ENCODE peak calls at places on chromosome 22, in five cellular contexts. G is endothelial cell of umbilical vein, C is A549, K is body of pancreas, P is uterus. R is an unnamed sample.

GRCh38 chr22:43262990-43263644 is 76.2 kb upstream of the TTLL12 start:
- DNase-seq in G (no peak), C (no peak), K (peak), P (no peak), R (no peak)

GRCh38 chr22:24321999-24322398 is 51.4 kb downstream of the SPECC1L start:
- DNase-seq in G (no peak), C (no peak), K (no peak), P (no peak), R (no peak)

GRCh38 chr22:49789289-49790141 is 38.2 kb downstream of the BRD1 start:
- DNase-seq in G (no peak), C (no peak), K (no peak), P (peak), R (no peak)

GRCh38 chr22:50184004-50184461 is 1.7 kb upstream of the TRABD start:
- DNase-seq in G (no peak), C (peak), K (peak), P (peak), R (no peak)

GRCh38 chr22:20128902-20129746 is 2.5 kb upstream of the ZDHHC8 start:
- DNase-seq in G (peak), C (peak), K (peak), P (no peak), R (no peak)

GRCh38 chr22:26287382-26288228 is 118.3 kb downstream of the SEZ6L start:
- DNase-seq in G (no peak), C (no peak), K (no peak), P (no peak), R (no peak)

GRCh38 chr22:39808087-39808486 is 85.5 kb downstream of the ENTHD1 start:
- DNase-seq in G (peak), C (peak), K (no peak), P (no peak), R (no peak)

GRCh38 chr22:39183991-39184585 is 31.6 kb upstream of the CBX7 start:
- DNase-seq in G (peak), C (peak), K (peak), P (no peak), R (peak)

GRCh38 chr22:39646614-39647210 is 76.2 kb downstream of the CACNA1I start:
- DNase-seq in G (no peak), C (no peak), K (no peak), P (no peak), R (no peak)

GRCh38 chr22:40826984-40827741 is 8.0 kb upstream of the SLC25A17 start:
- DNase-seq in G (no peak), C (no peak), K (no peak), P (no peak), R (no peak)

GRCh38 chr22:42461511-42461910 is 29.3 kb upstream of the NFAM1 start:
- DNase-seq in G (no peak), C (no peak), K (no peak), P (no peak), R (no peak)

GRCh38 chr22:36775589-36775965 is 342 bp downstream of the IFT27 start:
- DNase-seq in G (peak), C (no peak), K (peak), P (peak), R (no peak)

GRCh38 chr22:47433627-47434026 is 671.2 kb downstream of the TBC1D22A start:
- DNase-seq in G (no peak), C (no peak), K (no peak), P (no peak), R (peak)

GRCh38 chr22:32904044-32904443 is 102.5 kb downstream of the TIMP3 start:
- DNase-seq in G (no peak), C (peak), K (no peak), P (peak), R (no peak)

GRCh38 chr22:50439314-50440250 is 35.3 kb downstream of the SBF1 start:
- DNase-seq in G (no peak), C (no peak), K (peak), P (no peak), R (no peak)

GRCh38 chr22:29208502-29208862 is 2.8 kb downstream of the EMID1 start:
- DNase-seq in G (no peak), C (no peak), K (no peak), P (no peak), R (no peak)

GRCh38 chr22:17712441-17712840 is 61.8 kb downstream of the BID start:
- DNase-seq in G (peak), C (no peak), K (no peak), P (no peak), R (no peak)

GRCh38 chr22:41917906-41918791 is 3.3 kb upstream of the SHISA8 start:
- DNase-seq in G (peak), C (peak), K (peak), P (no peak), R (no peak)

GRCh38 chr22:40261783-40262182 is 84.1 kb downstream of the TNRC6B start:
- DNase-seq in G (no peak), C (no peak), K (no peak), P (no peak), R (no peak)

GRCh38 chr22:28943501-28943879 is 60.1 kb downstream of the ZNRF3 start:
- DNase-seq in G (no peak), C (no peak), K (no peak), P (no peak), R (no peak)

GRCh38 chr22:43101306-43101705 is 9.2 kb upstream of the BIK start:
- DNase-seq in G (peak), C (no peak), K (no peak), P (no peak), R (no peak)

GRCh38 chr22:20244744-20245576 is 23.2 kb downstream of the RTN4R start:
- DNase-seq in G (no peak), C (no peak), K (no peak), P (no peak), R (no peak)

GRCh38 chr22:38831166-38831945 is 12.5 kb downstream of the NPTXR start:
- DNase-seq in G (no peak), C (peak), K (no peak), P (no peak), R (no peak)

GRCh38 chr22:26460202-26460601 is 23.4 kb downstream of the HPS4 start:
- DNase-seq in G (no peak), C (no peak), K (no peak), P (no peak), R (no peak)

GRCh38 chr22:43533131-43533530 is 121.3 kb downstream of the MPPED1 start:
- DNase-seq in G (no peak), C (no peak), K (no peak), P (no peak), R (no peak)

GRCh38 chr22:43996170-43996980 is 27.7 kb upstream of the PARVB start:
- DNase-seq in G (peak), C (no peak), K (peak), P (no peak), R (no peak)

GRCh38 chr22:33126881-33127280 is 68.7 kb upstream of the SYN3 start:
- DNase-seq in G (no peak), C (peak), K (no peak), P (no peak), R (no peak)

GRCh38 chr22:50007057-50007511 is 5.5 kb downstream of the IL17REL start:
- DNase-seq in G (no peak), C (no peak), K (no peak), P (no peak), R (no peak)

GRCh38 chr22:32951807-32952153 is 106.4 kb downstream of the SYN3 start:
- DNase-seq in G (no peak), C (no peak), K (peak), P (peak), R (no peak)

GRCh38 chr22:49619301-49619700 is 208.4 kb downstream of the BRD1 start:
- DNase-seq in G (no peak), C (no peak), K (peak), P (no peak), R (no peak)

GRCh38 chr22:42933783-42934144 is 76.7 kb upstream of the ARFGAP3 start:
- DNase-seq in G (peak), C (peak), K (peak), P (no peak), R (no peak)

GRCh38 chr22:50293441-50294318 is 13.8 kb downstream of the PLXNB2 start:
- DNase-seq in G (peak), C (peak), K (peak), P (peak), R (no peak)

GRCh38 chr22:17057959-17058814 is 26.6 kb upstream of the IL17RA start:
- DNase-seq in G (peak), C (peak), K (peak), P (peak), R (no peak)

GRCh38 chr22:32753591-32753990 is 47.9 kb upstream of the TIMP3 start:
- DNase-seq in G (no peak), C (no peak), K (no peak), P (no peak), R (no peak)

GRCh38 chr22:20651286-20651685 is 122.6 kb upstream of the SERPIND1 start:
- DNase-seq in G (no peak), C (no peak), K (no peak), P (no peak), R (peak)

GRCh38 chr22:32987081-32987631 is 71.0 kb downstream of the SYN3 start:
- DNase-seq in G (no peak), C (no peak), K (no peak), P (no peak), R (peak)

GRCh38 chr22:26487996-26488395 is 4.3 kb downstream of the SRRD start:
- DNase-seq in G (no peak), C (no peak), K (no peak), P (no peak), R (no peak)

GRCh38 chr22:50481440-50482106 is at the start of gene ADM2:
- DNase-seq in G (no peak), C (no peak), K (peak), P (no peak), R (no peak)

DNA sequence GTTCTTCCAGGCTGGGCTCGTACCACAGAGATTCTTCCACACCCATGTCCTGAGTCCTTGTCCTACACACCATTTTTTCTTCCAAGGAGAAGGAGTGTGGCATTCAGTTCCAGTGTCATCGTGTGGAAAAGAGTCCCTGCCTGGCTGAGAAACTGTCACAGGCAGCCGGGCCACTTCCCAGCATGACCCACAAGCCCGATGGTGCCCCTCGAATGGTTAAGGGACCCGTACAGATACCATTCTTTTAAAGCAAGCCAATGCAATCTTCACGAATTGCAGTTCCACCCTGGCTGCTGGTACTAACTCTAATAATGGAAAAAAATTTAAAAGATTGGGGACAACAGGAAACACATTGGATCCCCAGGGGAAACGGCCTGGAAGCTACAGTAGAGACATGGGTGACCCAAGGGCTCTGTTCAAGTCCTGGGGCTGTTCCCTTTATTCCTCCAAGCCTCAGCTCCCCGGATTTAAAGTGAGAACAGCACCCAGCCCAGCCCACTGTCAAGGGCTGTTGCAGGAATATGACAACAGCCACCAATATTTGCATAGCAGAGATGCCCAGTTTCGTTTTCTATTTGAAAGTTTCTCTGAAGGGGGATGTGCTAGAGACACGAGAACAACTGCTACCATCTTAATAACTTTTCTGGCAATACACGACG is 80.9 kb upstream of the WNT7B start:
- DNase-seq in G (no peak), C (no peak), K (peak), P (peak), R (no peak)
- TF ChIP-seq POLR2A in G (no peak), C (no peak), K (peak), P (peak), R (peak)

DNA sequence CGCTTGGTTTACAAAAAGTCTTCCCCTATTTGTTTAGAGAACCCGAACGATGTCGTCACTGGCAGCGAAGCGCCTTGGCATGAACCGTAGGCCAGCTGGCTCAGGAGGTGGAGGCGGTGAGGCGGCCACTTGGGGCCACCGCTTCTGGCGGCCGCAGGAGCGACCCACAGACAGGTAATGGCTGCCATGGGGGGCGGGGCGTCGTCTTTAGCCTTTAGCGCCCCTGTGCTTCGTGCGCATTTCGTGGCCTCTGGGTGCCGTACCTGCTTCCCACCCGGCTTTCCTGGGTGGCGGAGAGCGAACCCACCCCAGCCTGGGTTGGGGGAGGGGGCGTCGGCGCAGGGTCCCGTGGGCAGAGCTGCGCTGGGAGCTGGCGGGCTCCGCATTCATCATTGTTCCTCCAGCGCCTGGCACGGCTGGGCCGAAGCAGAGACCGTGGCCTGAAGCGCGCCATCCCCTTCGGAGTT is 470 bp upstream of the OSBP2 start:
- DNase-seq in G (peak), C (peak), K (peak), P (peak), R (no peak)
- TF ChIP-seq CTCF in G (peak), C (no peak), K (peak), P (no peak), R (no peak)

GRCh38 chr22:21766933-21767462 is 31.4 kb upstream of the YPEL1 start:
- DNase-seq in G (no peak), C (no peak), K (no peak), P (no peak), R (no peak)
- TF ChIP-seq POLR2A in G (no peak), C (no peak), K (no peak), P (no peak), R (no peak)

GRCh38 chr22:19051381-19051780 is 70.8 kb downstream of the DGCR2 start:
- DNase-seq in G (no peak), C (no peak), K (no peak), P (no peak), R (no peak)
- TF ChIP-seq CTCF in G (no peak), C (no peak), K (no peak), P (no peak), R (no peak)

GRCh38 chr22:46294784-46295183 is 1.9 kb upstream of the GTSE1 start:
- DNase-seq in G (no peak), C (no peak), K (no peak), P (no peak), R (no peak)

GRCh38 chr22:46292727-46293126 is 3.9 kb upstream of the GTSE1 start:
- DNase-seq in G (no peak), C (no peak), K (no peak), P (no peak), R (no peak)

GRCh38 chr22:46292173-46292572 is 4.5 kb upstream of the GTSE1 start:
- DNase-seq in G (no peak), C (no peak), K (no peak), P (no peak), R (no peak)

GRCh38 chr22:46295277-46295971 is 1.2 kb upstream of the GTSE1 start:
- DNase-seq in G (no peak), C (no peak), K (no peak), P (no peak), R (no peak)

GRCh38 chr22:46293591-46294260 is 2.9 kb upstream of the GTSE1 start:
- DNase-seq in G (no peak), C (no peak), K (no peak), P (no peak), R (no peak)
- TF ChIP-seq POLR2A in G (no peak), C (no peak), K (no peak), P (no peak), R (no peak)

GRCh38 chr22:35539487-35539886 is 1.1 kb upstream of the RASD2 start:
- DNase-seq in G (no peak), C (no peak), K (no peak), P (no peak), R (no peak)

GRCh38 chr22:35539910-35540599 is 576 bp upstream of the RASD2 start:
- DNase-seq in G (no peak), C (no peak), K (peak), P (peak), R (no peak)

GRCh38 chr22:35540600-35541253 is at the start of gene RASD2:
- DNase-seq in G (no peak), C (peak), K (peak), P (peak), R (no peak)

GRCh38 chr22:35537252-35537651 is 3.4 kb upstream of the RASD2 start:
- DNase-seq in G (no peak), C (no peak), K (no peak), P (no peak), R (no peak)

DNA sequence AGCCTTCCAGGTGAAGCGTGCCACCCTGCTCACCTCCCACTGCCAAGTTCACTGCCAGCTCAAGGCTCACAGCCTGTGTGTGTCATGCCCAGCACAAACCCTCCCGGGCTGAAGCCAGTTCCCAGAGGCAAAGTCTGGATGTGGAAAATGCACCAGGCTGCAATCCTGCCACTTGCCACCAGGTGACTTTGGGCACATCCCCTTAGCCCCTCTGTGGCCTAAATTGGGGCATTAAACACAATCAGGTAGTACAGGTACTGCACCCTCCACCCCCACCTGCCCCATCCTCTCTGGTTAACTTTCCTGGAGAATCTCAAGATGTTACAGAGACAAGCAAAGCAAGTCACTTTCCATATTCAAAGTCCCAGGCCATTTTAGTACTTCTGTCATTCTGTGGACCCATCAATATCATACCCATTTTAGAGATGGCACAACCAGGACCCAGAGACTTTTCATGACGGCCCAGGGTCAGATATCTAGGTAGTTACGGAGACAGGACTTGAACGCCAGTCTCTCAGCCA is 1.8 kb upstream of the RASD2 start:
- DNase-seq in G (no peak), C (peak), K (peak), P (no peak), R (no peak)
- TF ChIP-seq CTCF in G (peak), C (peak), K (peak), P (no peak), R (no peak)

DNA sequence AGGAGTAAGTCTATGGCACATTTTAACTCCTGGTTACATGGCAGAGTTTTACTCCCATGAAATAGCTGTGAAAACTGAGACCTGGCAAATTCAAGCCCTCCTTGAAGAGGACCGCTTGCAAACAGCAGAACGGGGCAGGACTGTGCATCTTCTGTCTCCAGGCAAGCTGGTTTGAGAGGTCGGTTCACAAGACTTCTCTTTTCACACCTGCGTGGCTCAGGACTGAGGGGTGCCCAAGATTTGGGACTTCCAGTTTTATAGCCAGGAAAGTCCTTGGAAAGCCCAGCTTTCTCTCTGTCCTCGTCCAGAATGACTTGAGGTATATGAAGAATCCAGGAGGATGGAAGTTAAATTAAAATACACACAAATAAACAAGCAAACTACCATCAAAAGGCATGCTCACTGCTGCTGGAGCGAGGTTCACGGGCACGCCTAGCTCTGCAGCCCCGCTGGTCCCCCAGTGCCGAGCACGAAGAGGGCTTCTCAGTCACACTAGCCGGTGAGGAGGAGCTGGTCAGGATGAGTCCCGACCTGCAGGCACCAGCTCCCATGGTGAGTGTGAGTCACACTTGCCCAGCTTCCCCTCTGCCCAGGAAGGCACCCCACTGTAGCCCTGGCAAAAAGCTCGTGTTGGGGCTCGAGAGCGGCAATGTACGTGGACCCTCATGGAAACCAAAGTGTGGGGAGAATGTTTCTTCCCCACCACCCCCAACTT is 1382.4 kb downstream of the BRD1 start:
- DNase-seq in G (no peak), C (peak), K (no peak), P (no peak), R (no peak)
- TF ChIP-seq POLR2A in G (no peak), C (no peak), K (no peak), P (no peak), R (no peak)

GRCh38 chr22:22213231-22213630 is 31.4 kb upstream of the VPREB1 start:
- DNase-seq in G (no peak), C (no peak), K (no peak), P (no peak), R (no peak)

GRCh38 chr22:22207845-22208564 is 36.6 kb upstream of the VPREB1 start:
- DNase-seq in G (peak), C (peak), K (peak), P (peak), R (no peak)

GRCh38 chr22:22210375-22210774 is 34.2 kb upstream of the VPREB1 start:
- DNase-seq in G (peak), C (peak), K (peak), P (no peak), R (no peak)

GRCh38 chr22:22208657-22209056 is 35.9 kb upstream of the VPREB1 start:
- DNase-seq in G (no peak), C (no peak), K (no peak), P (no peak), R (no peak)

GRCh38 chr22:22210889-22211833 is 33.4 kb upstream of the VPREB1 start:
- DNase-seq in G (no peak), C (no peak), K (no peak), P (no peak), R (peak)
- TF ChIP-seq CTCF in G (no peak), C (no peak), K (no peak), P (no peak), R (no peak)

GRCh38 chr22:23180301-23180892 is at the start of gene BCR:
- DNase-seq in G (peak), C (peak), K (peak), P (peak), R (no peak)
- TF ChIP-seq POLR2A in G (no peak), C (peak), K (no peak), P (peak), R (no peak)

R was measured in vagina.